ENCODE peak calls at places on chromosomes 5 and 9, in six cellular contexts. S, H, T, E, K and X are unnamed samples.

GRCh38 chr5:84382363-84383295 is 2.1 kb downstream of the EDIL3 start:
- DNase-seq in E (no peak), S (peak), T (peak), H (no peak), K (peak), X (peak)

GRCh38 chr5:39256472-39256871 is 37.1 kb upstream of the FYB1 start:
- DNase-seq in S (peak), T (peak), K (peak), H (peak), E (no peak), X (peak)

GRCh38 chr9:75148551-75148950 is 60.2 kb downstream of the OSTF1 start:
- DNase-seq in H (no peak), T (peak), S (peak), E (no peak), K (peak), X (peak)

GRCh38 chr5:94674841-94675382 is 56.4 kb downstream of the SLF1 start:
- DNase-seq in K (peak), H (no peak), E (no peak), T (peak), S (peak), X (no peak)

GRCh38 chr5:131186561-131187256 is 16.0 kb downstream of the LYRM7 start:
- DNase-seq in K (peak), E (no peak), T (peak), S (peak), H (no peak), X (no peak)

GRCh38 chr9:125284855-125285254 is 23.2 kb downstream of the GAPVD1 start:
- DNase-seq in S (no peak), T (no peak), E (no peak), K (no peak), H (no peak), X (no peak)

GRCh38 chr5:57094753-57095683 is 78.8 kb upstream of the GPBP1 start:
- DNase-seq in S (no peak), E (no peak), T (peak), H (no peak), K (no peak), X (no peak)

GRCh38 chr9:23768861-23769260 is 57.2 kb downstream of the ELAVL2 start:
- DNase-seq in E (no peak), S (no peak), H (no peak), K (no peak), T (no peak), X (no peak)

GRCh38 chr9:89022071-89022721 is 30.9 kb downstream of the S1PR3 start:
- DNase-seq in H (no peak), S (no peak), T (peak), E (no peak), K (peak), X (no peak)

GRCh38 chr9:3401556-3401955 is 124.2 kb downstream of the RFX3 start:
- DNase-seq in S (no peak), K (no peak), T (no peak), E (no peak), H (no peak), X (no peak)

GRCh38 chr5:152288917-152289595 is 116.0 kb downstream of the NMUR2 start:
- DNase-seq in T (no peak), E (no peak), S (no peak), K (no peak), H (no peak), X (no peak)

GRCh38 chr9:109520475-109521132 is 22.5 kb upstream of the PTPN3 start:
- DNase-seq in K (peak), H (no peak), E (no peak), S (peak), T (peak), X (peak)